ENCODE peak calls at places on chromosomes 5 and 9, in four cellular contexts. One of them, this sample, is unnamed. For H3K4me1, the result is how much of the 10 kb centered on the place peaks cover.

GRCh38 chr5:42302186-42302585 is 121.1 kb upstream of the GHR start:
- DNase-seq in ovary: no peak
- DNase-seq in tibial artery: no peak
- DNase-seq in tibial nerve: no peak
- DNase-seq in this sample: no peak

GRCh38 chr9:14433293-14433818 is 119.4 kb upstream of the NFIB start:
- DNase-seq in ovary: no peak
- DNase-seq in tibial nerve: no peak
- DNase-seq in tibial artery: no peak
- DNase-seq in this sample: peak

GRCh38 chr9:98576354-98576753 is 132.4 kb downstream of the GABBR2 start:
- DNase-seq in tibial artery: no peak
- DNase-seq in tibial nerve: no peak
- DNase-seq in ovary: no peak
- DNase-seq in this sample: no peak

GRCh38 chr5:54024466-54024865 is 285.9 kb downstream of the ARL15 start:
- DNase-seq in ovary: no peak
- DNase-seq in tibial artery: no peak
- DNase-seq in tibial nerve: no peak
- DNase-seq in this sample: no peak

GRCh38 chr9:23394189-23394588 is 431.9 kb downstream of the ELAVL2 start:
- DNase-seq in ovary: no peak
- DNase-seq in tibial nerve: no peak
- DNase-seq in tibial artery: no peak
- DNase-seq in this sample: no peak

GRCh38 chr9:95005276-95006141 is 279.0 kb downstream of the AOPEP start:
- DNase-seq in tibial nerve: no peak
- DNase-seq in ovary: no peak
- DNase-seq in tibial artery: no peak
- DNase-seq in this sample: no peak

GRCh38 chr5:37198066-37198465 is 51.1 kb downstream of the CPLANE1 start:
- DNase-seq in tibial nerve: no peak
- DNase-seq in tibial artery: no peak
- DNase-seq in ovary: no peak
- DNase-seq in this sample: no peak

GRCh38 chr5:9456435-9457042 is 89.3 kb downstream of the SEMA5A start:
- DNase-seq in ovary: no peak
- DNase-seq in tibial nerve: peak
- DNase-seq in tibial artery: no peak
- DNase-seq in this sample: no peak

GRCh38 chr9:87640385-87640795 is 85.5 kb upstream of the CTSL start:
- DNase-seq in tibial nerve: no peak
- DNase-seq in tibial artery: no peak
- DNase-seq in ovary: peak
- DNase-seq in this sample: peak

GRCh38 chr5:164052536-164053090 is 547.2 kb downstream of the MAT2B start:
- DNase-seq in tibial nerve: no peak
- DNase-seq in ovary: no peak
- DNase-seq in tibial artery: no peak
- DNase-seq in this sample: no peak

GRCh38 chr5:42301349-42301748 is 121.9 kb upstream of the GHR start:
- DNase-seq in ovary: no peak
- DNase-seq in tibial artery: no peak
- DNase-seq in tibial nerve: no peak
- DNase-seq in this sample: no peak

GRCh38 chr5:76542887-76543690 is 80.1 kb downstream of the F2RL2 start:
- DNase-seq in tibial artery: peak
- DNase-seq in tibial nerve: peak
- DNase-seq in ovary: no peak
- DNase-seq in this sample: no peak

GRCh38 chr9:77569335-77569734 is 78.8 kb downstream of the GNA14 start:
- DNase-seq in tibial artery: no peak
- DNase-seq in ovary: no peak
- DNase-seq in tibial nerve: no peak
- DNase-seq in this sample: no peak

GRCh38 chr9:137519553-137519952 is 30.6 kb downstream of the PNPLA7 start:
- DNase-seq in ovary: no peak
- DNase-seq in tibial nerve: no peak
- DNase-seq in tibial artery: no peak
- DNase-seq in this sample: no peak

GRCh38 chr9:82597225-82598158 is 465.4 kb downstream of the RASEF start:
- DNase-seq in ovary: no peak
- DNase-seq in tibial artery: no peak
- DNase-seq in tibial nerve: no peak
- DNase-seq in this sample: peak

GRCh38 chr5:14263700-14264099 is 120.6 kb downstream of the TRIO start:
- DNase-seq in tibial nerve: no peak
- DNase-seq in ovary: no peak
- DNase-seq in tibial artery: no peak
- DNase-seq in this sample: no peak

GRCh38 chr5:111072949-111073682 is 1.6 kb downstream of the TSLP start:
- DNase-seq in tibial nerve: peak
- DNase-seq in ovary: no peak
- DNase-seq in tibial artery: peak
- DNase-seq in this sample: peak

GRCh38 chr9:133420392-133420827 is 1.8 kb upstream of the ADAMTS13 start:
- DNase-seq in ovary: no peak
- DNase-seq in tibial artery: no peak
- DNase-seq in tibial nerve: no peak
- DNase-seq in this sample: no peak

GRCh38 chr9:36148652-36149051 is 12.1 kb downstream of the GLIPR2 start:
- DNase-seq in ovary: peak
- DNase-seq in tibial artery: peak
- DNase-seq in tibial nerve: peak
- DNase-seq in this sample: peak

GRCh38 chr5:132850066-132850465 is 16.2 kb downstream of the GDF9 start:
- DNase-seq in tibial nerve: no peak
- DNase-seq in tibial artery: no peak
- DNase-seq in ovary: no peak
- DNase-seq in this sample: no peak

GRCh38 chr9:136882109-136882946 is 4.0 kb upstream of the TRAF2 start:
- DNase-seq in tibial artery: peak
- DNase-seq in tibial nerve: no peak
- DNase-seq in ovary: no peak
- DNase-seq in this sample: no peak

GRCh38 chr5:128384068-128384467 is 154.0 kb downstream of the FBN2 start:
- DNase-seq in tibial nerve: no peak
- DNase-seq in ovary: no peak
- DNase-seq in tibial artery: no peak
- DNase-seq in this sample: no peak

GRCh38 chr5:75037106-75037505 is 15.3 kb downstream of the GCNT4 start:
- DNase-seq in ovary: no peak
- DNase-seq in tibial nerve: no peak
- DNase-seq in tibial artery: no peak
- DNase-seq in this sample: no peak

GRCh38 chr9:109913461-109913810 is 133.4 kb downstream of the PALM2AKAP2 start:
- DNase-seq in ovary: no peak
- DNase-seq in tibial nerve: no peak
- DNase-seq in tibial artery: no peak
- DNase-seq in this sample: no peak

GRCh38 chr5:40983781-40984180 is 74.5 kb downstream of the C7 start:
- DNase-seq in ovary: no peak
- DNase-seq in tibial artery: no peak
- DNase-seq in tibial nerve: no peak
- DNase-seq in this sample: no peak

GRCh38 chr9:115042781-115043509 is 75.0 kb downstream of the TNC start:
- DNase-seq in tibial artery: no peak
- DNase-seq in ovary: no peak
- DNase-seq in tibial nerve: no peak
- DNase-seq in this sample: no peak

GRCh38 chr5:168528521-168529360 is at the start of gene FBLL1:
- DNase-seq in tibial nerve: no peak
- DNase-seq in tibial artery: no peak
- DNase-seq in ovary: peak
- DNase-seq in this sample: peak

GRCh38 chr9:121675381-121675780 is 23.9 kb downstream of the DAB2IP start:
- DNase-seq in tibial nerve: no peak
- DNase-seq in tibial artery: no peak
- DNase-seq in ovary: no peak
- DNase-seq in this sample: no peak
- H3K4me1 ChIP-seq in tibial nerve: under half
- H3K4me1 ChIP-seq in tibial artery: under half
- H3K4me1 ChIP-seq in ovary: under half
- H3K4me1 ChIP-seq in this sample: under half

DNA sequence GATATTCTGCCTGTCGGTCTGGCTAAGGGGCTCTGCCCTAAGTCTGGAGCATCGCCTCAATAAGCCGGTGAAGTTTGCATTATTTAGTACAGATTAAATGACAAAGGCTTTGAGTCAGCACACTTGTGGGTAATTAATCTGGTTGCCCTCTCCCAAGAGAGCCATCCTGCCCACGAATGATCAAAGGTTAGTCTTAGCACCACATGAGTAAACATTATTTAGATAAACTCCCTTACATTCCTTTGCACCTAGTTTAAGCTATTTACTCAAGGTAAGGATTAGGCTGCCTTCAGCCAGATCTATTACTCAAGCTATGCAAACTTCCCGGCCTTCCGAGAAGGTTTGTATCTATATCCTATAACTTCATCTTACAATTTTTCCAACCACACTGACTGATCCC is 572.1 kb downstream of the CHSY3 start:
- DNase-seq in tibial artery: no peak
- DNase-seq in ovary: no peak
- DNase-seq in tibial nerve: no peak
- DNase-seq in this sample: no peak
- H3K4me3 ChIP-seq in tibial artery: no peak
- H3K4me3 ChIP-seq in ovary: no peak
- H3K4me3 ChIP-seq in tibial nerve: no peak
- H3K4me3 ChIP-seq in this sample: no peak

DNA sequence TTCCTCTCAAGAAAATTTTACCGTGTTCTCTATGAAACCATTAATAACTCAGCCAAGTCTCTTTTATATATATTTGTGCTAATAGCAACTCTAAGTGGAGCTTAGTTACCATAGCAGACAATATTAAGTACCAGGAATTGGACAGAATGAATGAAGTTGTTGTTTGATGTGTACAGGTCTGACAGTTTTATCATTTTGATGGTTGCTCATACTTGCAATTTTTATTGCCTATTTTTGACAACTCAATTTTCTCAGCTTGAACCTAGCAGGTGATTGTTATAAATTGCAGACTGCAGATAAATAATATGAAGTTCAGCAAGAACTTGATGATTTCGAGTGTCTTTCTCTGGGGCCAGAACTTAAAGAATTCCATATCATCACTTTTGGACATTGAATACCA is 163.2 kb downstream of the PLPPR1 start:
- DNase-seq in tibial artery: no peak
- DNase-seq in tibial nerve: no peak
- DNase-seq in ovary: no peak
- DNase-seq in this sample: no peak
- H3K4me1 ChIP-seq in tibial artery: under half
- H3K4me1 ChIP-seq in tibial nerve: under half
- H3K4me1 ChIP-seq in ovary: under half
- H3K4me1 ChIP-seq in this sample: under half

DNA sequence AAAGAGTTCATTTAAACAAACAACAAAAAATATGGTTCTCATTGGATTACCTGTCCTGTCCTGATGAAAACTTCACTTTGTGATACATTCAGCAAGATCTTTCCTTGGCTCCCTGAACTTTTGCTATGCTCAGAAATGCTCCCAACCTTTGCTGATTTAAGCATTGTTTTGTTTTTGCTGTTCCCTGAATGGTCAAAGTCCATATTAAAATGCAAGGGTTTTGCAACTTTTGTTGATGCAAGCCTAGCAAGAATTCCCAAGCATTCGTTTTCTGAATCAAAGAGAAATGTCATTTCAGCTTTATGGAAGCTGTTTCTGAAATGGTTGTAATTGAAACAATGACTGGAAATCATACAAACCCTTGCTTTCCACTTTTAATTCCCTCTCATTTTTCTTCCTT is 3.1 kb upstream of the SFXN1 start:
- DNase-seq in tibial artery: no peak
- DNase-seq in ovary: no peak
- DNase-seq in tibial nerve: no peak
- DNase-seq in this sample: no peak
- H3K4me3 ChIP-seq in tibial artery: no peak
- H3K4me3 ChIP-seq in ovary: no peak
- H3K4me3 ChIP-seq in tibial nerve: no peak
- H3K4me3 ChIP-seq in this sample: no peak

GRCh38 chr9:33153001-33153400 is 14.1 kb downstream of the B4GALT1 start:
- DNase-seq in ovary: no peak
- DNase-seq in tibial nerve: no peak
- DNase-seq in tibial artery: no peak
- DNase-seq in this sample: no peak
- H3K4me1 ChIP-seq in ovary: under half
- H3K4me1 ChIP-seq in tibial nerve: half or more
- H3K4me1 ChIP-seq in tibial artery: half or more
- H3K4me1 ChIP-seq in this sample: under half

GRCh38 chr5:139788294-139788875 is 7.2 kb upstream of the PSD2 start:
- DNase-seq in ovary: peak
- DNase-seq in tibial nerve: no peak
- DNase-seq in tibial artery: no peak
- DNase-seq in this sample: no peak
- H3K4me3 ChIP-seq in ovary: peak
- H3K4me3 ChIP-seq in tibial nerve: peak
- H3K4me3 ChIP-seq in tibial artery: peak
- H3K4me3 ChIP-seq in this sample: no peak

This sample was measured in BE2C.